ENCODE peak calls at places on chromosomes 5 and 9, in four cellular contexts. I, N, L and J are unnamed samples.

GRCh38 chr9:12880406-12881016 is 105.7 kb downstream of the LURAP1L start:
- DNase-seq in L (no peak), N (no peak), I (no peak), J (no peak)

GRCh38 chr5:122942164-122942914 is 94.2 kb downstream of the PPIC start:
- DNase-seq in L (no peak), N (no peak), I (no peak), J (no peak)

GRCh38 chr5:139816566-139816965 is 21.0 kb downstream of the PSD2 start:
- DNase-seq in I (no peak), L (no peak), N (no peak), J (no peak)

GRCh38 chr5:177528631-177529030 is 11.9 kb upstream of the DDX41 start:
- DNase-seq in N (no peak), I (no peak), L (peak; percentile 44), J (no peak)

GRCh38 chr5:157372472-157372822 is 87.6 kb upstream of the NIPAL4 start:
- DNase-seq in N (no peak), L (no peak), I (no peak), J (no peak)

GRCh38 chr9:8382777-8383527 is 583.4 kb upstream of the DMAC1 start:
- DNase-seq in N (no peak), L (no peak), I (no peak), J (no peak)

GRCh38 chr9:115604831-115605483 is 487.0 kb upstream of the TNC start:
- DNase-seq in L (no peak), N (no peak), I (no peak), J (no peak)

GRCh38 chr5:33317271-33317670 is 123.5 kb upstream of the TARS1 start:
- DNase-seq in L (no peak), N (no peak), I (no peak), J (no peak)

GRCh38 chr5:87113848-87114247 is 153.8 kb upstream of the RASA1 start:
- DNase-seq in N (no peak), L (no peak), I (no peak), J (no peak)

GRCh38 chr5:180689071-180689694 is 39.8 kb upstream of the FLT4 start:
- DNase-seq in N (no peak), I (no peak), L (no peak), J (no peak)

GRCh38 chr9:79610019-79610760 is 38.4 kb downstream of the TLE4 start:
- DNase-seq in L (no peak), I (no peak), N (no peak), J (no peak)

GRCh38 chr9:87531370-87532295 is 34.0 kb downstream of the DAPK1 start:
- DNase-seq in L (no peak), N (no peak), I (no peak), J (no peak)

GRCh38 chr9:32128546-32128945 is 255.9 kb upstream of the ACO1 start:
- DNase-seq in N (no peak), I (no peak), L (no peak), J (no peak)

GRCh38 chr5:93053825-93054224 is 527.2 kb downstream of the NR2F1-AS1 start:
- DNase-seq in I (no peak), N (no peak), L (no peak), J (no peak)

GRCh38 chr9:87850405-87850804 is 32.3 kb upstream of the SPATA31E1 start:
- DNase-seq in N (no peak), L (no peak), I (no peak), J (no peak)

GRCh38 chr5:28703651-28704260 is 1665.4 kb upstream of the CDH9 start:
- DNase-seq in I (no peak), N (no peak), L (no peak), J (no peak)

GRCh38 chr5:154836225-154836624 is 14.2 kb downstream of the FAXDC2 start:
- DNase-seq in N (no peak), I (no peak), L (no peak), J (no peak)

GRCh38 chr9:18421391-18421790 is 52.6 kb upstream of the ADAMTSL1 start:
- DNase-seq in N (no peak), L (no peak), I (no peak), J (no peak)

GRCh38 chr5:120432861-120433260 is 31.2 kb upstream of the PRR16 start:
- DNase-seq in I (no peak), N (no peak), L (no peak), J (no peak)

GRCh38 chr5:120435129-120435528 is 29.0 kb upstream of the PRR16 start:
- DNase-seq in N (no peak), I (no peak), L (no peak), J (no peak)

GRCh38 chr5:120442694-120443093 is 21.4 kb upstream of the PRR16 start:
- DNase-seq in I (no peak), N (no peak), L (no peak), J (no peak)

GRCh38 chr5:120436996-120437395 is 27.1 kb upstream of the PRR16 start:
- DNase-seq in N (no peak), L (no peak), I (no peak), J (no peak)
- TF ChIP-seq POLR2A in N (no peak), L (no peak), I (no peak), J (no peak)

GRCh38 chr9:90100014-90100413 is 495.2 kb downstream of the GADD45G start:
- DNase-seq in L (no peak), N (no peak), I (no peak), J (no peak)
- TF ChIP-seq CTCF in L (no peak), N (no peak), I (no peak), J (no peak)

GRCh38 chr9:5587024-5587423 is 41.9 kb upstream of the RIC1 start:
- DNase-seq in L (no peak), I (no peak), N (no peak), J (no peak)

GRCh38 chr9:5593904-5594303 is 35.0 kb upstream of the RIC1 start:
- DNase-seq in I (no peak), N (no peak), L (no peak), J (no peak)

GRCh38 chr9:5592904-5593303 is 36.0 kb upstream of the RIC1 start:
- DNase-seq in I (no peak), L (no peak), N (no peak), J (no peak)

GRCh38 chr9:5596173-5596572 is 32.7 kb upstream of the RIC1 start:
- DNase-seq in I (no peak), N (no peak), L (no peak), J (no peak)

GRCh38 chr9:5592231-5592630 is 36.7 kb upstream of the RIC1 start:
- DNase-seq in N (no peak), L (no peak), I (no peak), J (no peak)
- H3K4me1 ChIP-seq in N (no peaks in the 10 kb centered on the region), L (peaks cover 36% of the 10 kb centered on the region), I (no peaks in the 10 kb centered on the region), J (no peaks in the 10 kb centered on the region)

GRCh38 chr5:129174447-129174846 is 79.9 kb downstream of the ISOC1 start:
- DNase-seq in L (no peak), N (no peak), I (no peak), J (no peak)

GRCh38 chr5:129172561-129172960 is 78.0 kb downstream of the ISOC1 start:
- DNase-seq in I (no peak), N (peak; percentile 12), L (no peak), J (no peak)

GRCh38 chr5:129171194-129171944 is 76.8 kb downstream of the ISOC1 start:
- DNase-seq in L (no peak), N (no peak), I (no peak), J (no peak)
- TF ChIP-seq POLR2A in L (no peak), N (no peak), I (no peak), J (no peak)

DNA sequence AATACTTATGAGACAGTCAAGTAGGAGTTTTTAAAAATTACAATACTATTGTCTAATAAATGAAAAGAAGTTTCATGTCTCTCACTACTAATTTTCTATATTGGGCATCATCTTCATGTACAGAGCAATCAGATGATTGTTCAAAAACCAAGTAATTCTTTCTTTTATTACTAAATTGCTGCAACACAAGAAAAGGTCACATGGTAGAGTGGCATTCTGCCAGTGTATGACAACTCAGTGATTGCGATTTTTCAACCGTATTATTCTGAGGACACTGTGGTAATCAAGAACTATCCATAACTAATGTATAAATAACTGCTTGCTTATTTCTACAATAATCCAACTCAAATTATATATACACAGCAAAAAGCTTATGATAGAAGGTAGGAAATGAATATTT is 96.7 kb upstream of the GRHPR start:
- DNase-seq in I (no peak), L (no peak), N (no peak), J (peak; percentile 28)
- TF ChIP-seq CTCF in I (no peak), L (no peak), N (no peak), J (no peak)